ENCODE peak calls at places on chromosomes 4 and X, in five cellular contexts. One of them, this sample, is unnamed.

GRCh38 chr4:13364653-13365052 is 119.5 kb downstream of the RAB28 start:
- DNase-seq in NCI-H1417: no peak
- DNase-seq in stimulated activated naive CD8-positive, alpha-beta T cell treated with anti-CD3 and anti-CD28 coated beads, Interleukin-15, Interleukin-2, amounts not matched to agents 100 U/mL and 50 U/mL, for 24 hours: no peak
- DNase-seq in HCT116: no peak
- DNase-seq in NCI-H1092 treated with DMSO at 0.1 percent for 48 hours: no peak
- DNase-seq in this sample: no peak

GRCh38 chr4:131644619-131645018 is 1504.5 kb upstream of the PCDH10 start:
- DNase-seq in NCI-H1417: peak
- DNase-seq in stimulated activated naive CD8-positive, alpha-beta T cell treated with anti-CD3 and anti-CD28 coated beads, Interleukin-15, Interleukin-2, amounts not matched to agents 100 U/mL and 50 U/mL, for 24 hours: no peak
- DNase-seq in HCT116: peak
- DNase-seq in NCI-H1092 treated with DMSO at 0.1 percent for 48 hours: no peak
- DNase-seq in this sample: no peak

GRCh38 chrX:15242899-15243555 is 26.9 kb downstream of the ASB9 start:
- DNase-seq in NCI-H1417: peak
- DNase-seq in stimulated activated naive CD8-positive, alpha-beta T cell treated with anti-CD3 and anti-CD28 coated beads, Interleukin-15, Interleukin-2, amounts not matched to agents 100 U/mL and 50 U/mL, for 24 hours: peak
- DNase-seq in HCT116: peak
- DNase-seq in NCI-H1092 treated with DMSO at 0.1 percent for 48 hours: peak
- DNase-seq in this sample: peak

GRCh38 chr4:98311656-98312055 is 50.5 kb downstream of the RAP1GDS1 start:
- DNase-seq in NCI-H1417: no peak
- DNase-seq in stimulated activated naive CD8-positive, alpha-beta T cell treated with anti-CD3 and anti-CD28 coated beads, Interleukin-15, Interleukin-2, amounts not matched to agents 100 U/mL and 50 U/mL, for 24 hours: no peak
- DNase-seq in HCT116: no peak
- DNase-seq in NCI-H1092 treated with DMSO at 0.1 percent for 48 hours: no peak
- DNase-seq in this sample: no peak

GRCh38 chrX:130114141-130114561 is 3.9 kb upstream of the ELF4 start:
- DNase-seq in NCI-H1417: no peak
- DNase-seq in stimulated activated naive CD8-positive, alpha-beta T cell treated with anti-CD3 and anti-CD28 coated beads, Interleukin-15, Interleukin-2, amounts not matched to agents 100 U/mL and 50 U/mL, for 24 hours: no peak
- DNase-seq in HCT116: no peak
- DNase-seq in NCI-H1092 treated with DMSO at 0.1 percent for 48 hours: no peak
- DNase-seq in this sample: no peak

GRCh38 chr4:138226351-138226750 is 15.8 kb downstream of the SLC7A11 start:
- DNase-seq in NCI-H1417: no peak
- DNase-seq in stimulated activated naive CD8-positive, alpha-beta T cell treated with anti-CD3 and anti-CD28 coated beads, Interleukin-15, Interleukin-2, amounts not matched to agents 100 U/mL and 50 U/mL, for 24 hours: no peak
- DNase-seq in HCT116: no peak
- DNase-seq in NCI-H1092 treated with DMSO at 0.1 percent for 48 hours: no peak
- DNase-seq in this sample: no peak

GRCh38 chr4:156803056-156803455 is 168.5 kb downstream of the PDGFC start:
- DNase-seq in NCI-H1417: no peak
- DNase-seq in stimulated activated naive CD8-positive, alpha-beta T cell treated with anti-CD3 and anti-CD28 coated beads, Interleukin-15, Interleukin-2, amounts not matched to agents 100 U/mL and 50 U/mL, for 24 hours: no peak
- DNase-seq in HCT116: no peak
- DNase-seq in NCI-H1092 treated with DMSO at 0.1 percent for 48 hours: no peak
- DNase-seq in this sample: no peak

GRCh38 chr4:87251104-87251503 is 30.7 kb upstream of the KLHL8 start:
- DNase-seq in NCI-H1417: no peak
- DNase-seq in stimulated activated naive CD8-positive, alpha-beta T cell treated with anti-CD3 and anti-CD28 coated beads, Interleukin-15, Interleukin-2, amounts not matched to agents 100 U/mL and 50 U/mL, for 24 hours: no peak
- DNase-seq in HCT116: no peak
- DNase-seq in NCI-H1092 treated with DMSO at 0.1 percent for 48 hours: no peak
- DNase-seq in this sample: no peak

GRCh38 chr4:177251237-177251636 is 58.4 kb upstream of the NEIL3 start:
- DNase-seq in NCI-H1417: no peak
- DNase-seq in stimulated activated naive CD8-positive, alpha-beta T cell treated with anti-CD3 and anti-CD28 coated beads, Interleukin-15, Interleukin-2, amounts not matched to agents 100 U/mL and 50 U/mL, for 24 hours: no peak
- DNase-seq in HCT116: no peak
- DNase-seq in NCI-H1092 treated with DMSO at 0.1 percent for 48 hours: no peak
- DNase-seq in this sample: no peak

This sample was measured in NCI-H748 treated with DMSO at 0.1 percent for 48 hours.